ENCODE peak calls at places on chromosomes 2 and 18, in eight cellular contexts. M, Z, G, B, A, Q, W and O are unnamed samples.

GRCh38 chr2:110638976-110639695 is 38.7 kb downstream of the BUB1 start:
- DNase-seq in M (no peak), Z (no peak), G (no peak), B (no peak), A (no peak), Q (no peak), W (no peak), O (no peak)

GRCh38 chr2:46270384-46270783 is 26.8 kb upstream of the EPAS1 start:
- DNase-seq in M (no peak), Z (no peak), G (no peak), B (peak), A (no peak), Q (no peak), W (no peak), O (no peak)

GRCh38 chr2:65436169-65436824 is 3.9 kb upstream of the SPRED2 start:
- DNase-seq in M (peak), Z (peak), G (peak), B (peak), A (peak), Q (peak), W (peak), O (peak)

GRCh38 chr2:172094319-172095145 is 8.2 kb downstream of the DLX2 start:
- DNase-seq in M (peak), Z (no peak), G (peak), B (no peak), A (no peak), Q (peak), W (no peak), O (no peak)

GRCh38 chr2:152330235-152330866 is 4.6 kb upstream of the FMNL2 start:
- DNase-seq in M (no peak), Z (no peak), G (no peak), B (no peak), A (no peak), Q (no peak), W (no peak), O (no peak)

GRCh38 chr2:159128191-159128590 is 158.3 kb downstream of the WDSUB1 start:
- DNase-seq in M (no peak), Z (no peak), G (no peak), B (no peak), A (no peak), Q (no peak), W (no peak), O (no peak)

GRCh38 chr18:22254088-22254487 is 84.7 kb downstream of the GATA6 start:
- DNase-seq in M (no peak), Z (no peak), G (no peak), B (no peak), A (no peak), Q (no peak), W (no peak), O (no peak)

GRCh38 chr2:56185101-56185581 is 1.4 kb downstream of the CCDC85A start:
- DNase-seq in M (no peak), Z (peak), G (no peak), B (no peak), A (peak), Q (peak), W (no peak), O (peak)

GRCh38 chr2:149994057-149994728 is 406.6 kb upstream of the MMADHC start:
- DNase-seq in M (no peak), Z (no peak), G (peak), B (peak), A (no peak), Q (no peak), W (no peak), O (peak)

GRCh38 chr2:206158563-206159345 is 490 bp downstream of the NDUFS1 start:
- DNase-seq in M (no peak), Z (no peak), G (no peak), B (peak), A (no peak), Q (no peak), W (no peak), O (no peak)

GRCh38 chr2:45930396-45930792 is 278.9 kb downstream of the PRKCE start:
- DNase-seq in M (no peak), Z (no peak), G (no peak), B (peak), A (no peak), Q (no peak), W (no peak), O (no peak)

GRCh38 chr2:228522276-228522675 is 340.8 kb upstream of the SPHKAP start:
- DNase-seq in M (no peak), Z (no peak), G (no peak), B (peak), A (no peak), Q (no peak), W (no peak), O (no peak)

GRCh38 chr2:52936029-52936428 is 831.6 kb upstream of the CHAC2 start:
- DNase-seq in M (no peak), Z (no peak), G (no peak), B (peak), A (no peak), Q (no peak), W (no peak), O (no peak)

GRCh38 chr2:173898996-173899395 is 66.2 kb downstream of the SP3 start:
- DNase-seq in M (no peak), Z (no peak), G (no peak), B (no peak), A (no peak), Q (no peak), W (no peak), O (no peak)

GRCh38 chr2:133063792-133064191 is 393.8 kb upstream of the LYPD1 start:
- DNase-seq in M (peak), Z (peak), G (no peak), B (peak), A (no peak), Q (no peak), W (no peak), O (no peak)

GRCh38 chr2:172950565-172950964 is 125.1 kb upstream of the MAP3K20 start:
- DNase-seq in M (no peak), Z (no peak), G (no peak), B (no peak), A (no peak), Q (no peak), W (no peak), O (no peak)

GRCh38 chr18:8615397-8616025 is 6.3 kb downstream of the RAB12 start:
- DNase-seq in M (no peak), Z (peak), G (no peak), B (peak), A (peak), Q (peak), W (no peak), O (peak)

GRCh38 chr18:34707670-34708069 is 2.4 kb upstream of the DTNA start:
- DNase-seq in M (peak), Z (peak), G (peak), B (peak), A (peak), Q (peak), W (no peak), O (no peak)

GRCh38 chr2:27201675-27202074 is 10.2 kb upstream of the ATRAID start:
- DNase-seq in M (no peak), Z (no peak), G (peak), B (no peak), A (no peak), Q (no peak), W (no peak), O (no peak)

GRCh38 chr18:22194151-22194598 is 24.8 kb downstream of the GATA6 start:
- DNase-seq in M (peak), Z (peak), G (peak), B (no peak), A (no peak), Q (no peak), W (no peak), O (no peak)

GRCh38 chr2:2916621-2917020 is 461.0 kb downstream of the EIPR1 start:
- DNase-seq in M (no peak), Z (no peak), G (no peak), B (no peak), A (no peak), Q (no peak), W (no peak), O (no peak)

GRCh38 chr18:23938046-23938756 is 76.4 kb upstream of the TTC39C start:
- DNase-seq in M (no peak), Z (no peak), G (no peak), B (no peak), A (no peak), Q (no peak), W (no peak), O (no peak)

GRCh38 chr2:95121495-95122196 is at the start of gene MRPS5:
- DNase-seq in M (peak), Z (peak), G (peak), B (peak), A (peak), Q (peak), W (peak), O (peak)
- TF ChIP-seq POLR2A in M (peak), Z (peak), G (peak), B (peak), A (no peak), Q (peak), W (peak), O (peak)

DNA sequence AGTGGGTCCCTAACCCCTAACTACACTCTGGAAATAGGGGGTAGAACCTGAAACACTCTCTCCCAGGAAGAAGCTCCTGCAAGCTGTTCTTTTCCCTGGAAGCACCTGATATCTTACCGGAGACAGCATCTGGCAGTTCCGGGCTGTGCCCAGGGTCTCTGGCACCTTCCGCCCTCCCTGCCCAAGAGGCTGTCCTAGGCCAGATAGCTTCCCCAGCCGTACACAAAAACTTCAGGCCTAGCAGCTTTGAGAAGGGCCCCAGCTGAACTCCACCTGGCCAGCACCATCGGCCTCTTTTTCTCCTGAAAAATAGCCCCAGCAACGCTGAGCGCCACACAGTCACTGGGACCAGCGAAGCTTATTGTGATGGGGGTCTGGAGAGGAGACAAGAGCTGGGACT is 9.7 kb downstream of the OSR1 start:
- DNase-seq in M (peak), Z (no peak), G (no peak), B (no peak), A (peak), Q (no peak), W (no peak), O (no peak)
- H3K4me3 ChIP-seq in M (no peak), Z (no peak), G (peak), B (peak), A (peak), Q (peak), W (no peak), O (no peak)

GRCh38 chr2:223837290-223838061 is at the start of gene AP1S3:
- DNase-seq in M (peak), Z (peak), G (peak), B (peak), A (peak), Q (peak), W (no peak), O (peak)
- TF ChIP-seq POLR2A in M (no peak), Z (no peak), G (peak), B (no peak), A (no peak), Q (peak), W (no peak), O (peak)

GRCh38 chr2:215034154-215034553 is 104.3 kb downstream of the ABCA12 start:
- DNase-seq in M (no peak), Z (no peak), G (no peak), B (no peak), A (no peak), Q (no peak), W (no peak), O (no peak)

GRCh38 chr2:215031330-215031729 is 107.1 kb downstream of the ABCA12 start:
- DNase-seq in M (no peak), Z (no peak), G (no peak), B (no peak), A (no peak), Q (no peak), W (no peak), O (no peak)

GRCh38 chr2:215029936-215030335 is 108.5 kb downstream of the ABCA12 start:
- DNase-seq in M (no peak), Z (no peak), G (no peak), B (no peak), A (no peak), Q (no peak), W (no peak), O (no peak)

GRCh38 chr2:215028231-215028630 is 110.2 kb downstream of the ABCA12 start:
- DNase-seq in M (no peak), Z (no peak), G (no peak), B (peak), A (no peak), Q (no peak), W (no peak), O (no peak)

DNA sequence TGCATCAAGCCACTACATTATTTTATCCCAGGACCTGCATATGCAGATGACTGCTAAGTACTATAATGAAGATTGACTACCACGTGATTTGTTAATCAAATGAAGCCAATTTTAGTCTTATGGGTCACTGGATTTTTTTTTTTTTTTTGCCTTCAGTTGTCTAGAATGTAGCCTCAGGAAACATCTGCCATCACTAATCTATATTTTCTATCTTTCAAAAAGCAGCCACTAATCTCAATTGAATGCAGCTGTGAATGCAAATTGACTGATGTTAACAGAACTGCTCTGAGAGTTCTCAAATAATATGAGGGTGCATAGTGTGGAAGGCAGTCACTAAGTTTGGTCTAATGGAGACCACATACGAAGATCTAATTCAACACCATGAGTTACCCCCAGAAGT is 106.3 kb downstream of the ABCA12 start:
- DNase-seq in M (no peak), Z (no peak), G (no peak), B (no peak), A (no peak), Q (no peak), W (no peak), O (no peak)
- H3K4me3 ChIP-seq in M (no peak), Z (no peak), G (no peak), B (no peak), A (no peak), Q (no peak), W (no peak), O (no peak)

GRCh38 chr2:157877761-157878400 is 1.8 kb upstream of the ACVR1 start:
- DNase-seq in M (no peak), Z (no peak), G (no peak), B (no peak), A (no peak), Q (no peak), W (no peak), O (no peak)

GRCh38 chr2:157876771-157877108 is 610 bp upstream of the ACVR1 start:
- DNase-seq in M (no peak), Z (no peak), G (no peak), B (peak), A (no peak), Q (no peak), W (no peak), O (no peak)

GRCh38 chr2:157875720-157876065 is 437 bp downstream of the ACVR1 start:
- DNase-seq in M (peak), Z (peak), G (peak), B (no peak), A (peak), Q (peak), W (peak), O (peak)

GRCh38 chr2:157874997-157875719 is 972 bp downstream of the ACVR1 start:
- DNase-seq in M (peak), Z (peak), G (peak), B (peak), A (peak), Q (no peak), W (no peak), O (peak)

DNA sequence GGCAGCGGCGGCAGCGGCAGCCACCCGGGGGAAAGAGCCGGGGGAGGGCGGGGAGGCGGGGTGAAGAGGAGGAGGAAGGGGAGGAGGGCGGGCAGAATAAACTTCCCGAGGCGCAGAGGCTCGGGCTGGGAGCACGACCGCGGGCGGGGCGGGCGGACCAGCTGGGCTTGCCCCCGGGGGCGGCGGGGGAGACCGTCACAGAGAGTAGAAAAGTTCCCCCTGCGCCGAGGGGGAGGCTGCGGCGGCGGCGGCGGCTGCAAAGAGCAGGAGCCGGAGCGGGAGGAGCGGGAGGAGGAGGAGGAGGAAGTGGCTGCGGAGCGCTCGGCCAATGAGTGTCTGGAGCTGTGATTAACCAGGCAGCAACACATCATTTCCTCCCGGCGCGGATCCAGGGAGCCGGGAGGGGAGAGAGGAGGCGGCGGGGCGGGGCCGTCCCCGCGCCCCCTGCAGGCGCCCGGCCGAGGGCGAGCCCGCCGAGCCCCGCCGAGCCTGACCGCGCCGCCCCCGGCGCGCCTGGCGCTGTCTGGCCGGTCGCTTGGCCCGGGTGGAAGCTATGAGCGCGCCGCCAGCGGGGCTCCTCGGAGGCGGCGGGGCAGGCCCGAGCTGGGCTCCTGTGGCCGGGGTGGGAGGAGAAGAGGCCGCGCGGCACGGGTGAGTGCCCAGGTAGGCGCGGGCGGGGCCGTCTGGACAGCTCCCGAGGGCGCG is at the start of gene ACVR1:
- DNase-seq in M (peak), Z (peak), G (peak), B (peak), A (peak), Q (peak), W (peak), O (peak)
- TF ChIP-seq POLR2A in M (peak), Z (peak), G (peak), B (peak), A (no peak), Q (no peak), W (peak), O (peak)

GRCh38 chr2:101974663-101975062 is 17.1 kb upstream of the IL1R2 start:
- DNase-seq in M (peak), Z (no peak), G (no peak), B (no peak), A (no peak), Q (no peak), W (no peak), O (no peak)

GRCh38 chr2:101969723-101970122 is 22.0 kb upstream of the IL1R2 start:
- DNase-seq in M (no peak), Z (no peak), G (no peak), B (no peak), A (no peak), Q (no peak), W (no peak), O (no peak)

GRCh38 chr2:101972621-101973434 is 18.9 kb upstream of the IL1R2 start:
- DNase-seq in M (no peak), Z (no peak), G (no peak), B (peak), A (no peak), Q (no peak), W (no peak), O (no peak)

GRCh38 chr2:101970901-101971300 is 20.9 kb upstream of the IL1R2 start:
- DNase-seq in M (no peak), Z (no peak), G (no peak), B (no peak), A (no peak), Q (no peak), W (no peak), O (no peak)

DNA sequence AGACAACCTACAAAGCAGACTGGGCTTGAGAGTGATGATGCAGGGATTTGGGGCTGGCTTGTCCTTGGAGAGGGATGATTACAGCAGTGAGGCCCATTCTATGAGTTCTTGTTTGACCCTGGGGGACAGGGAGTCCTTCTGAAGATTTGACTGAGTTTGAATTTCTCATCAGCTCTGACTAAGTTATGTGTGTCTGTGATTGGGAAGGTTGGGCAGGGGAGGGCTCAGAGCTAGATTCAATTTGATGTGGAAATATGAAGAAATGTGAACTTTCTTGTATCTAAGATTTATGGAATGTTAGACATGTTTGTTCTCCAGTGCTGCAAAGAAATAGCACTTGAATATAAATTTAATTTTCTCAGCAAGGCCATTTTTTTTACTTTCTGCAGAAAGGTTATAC is 19.9 kb upstream of the IL1R2 start:
- DNase-seq in M (no peak), Z (no peak), G (no peak), B (no peak), A (no peak), Q (no peak), W (no peak), O (no peak)
- H3K4me3 ChIP-seq in M (no peak), Z (no peak), G (no peak), B (no peak), A (no peak), Q (no peak), W (no peak), O (no peak)

GRCh38 chr2:36380624-36381481 is 25.3 kb downstream of the CRIM1 start:
- DNase-seq in M (no peak), Z (peak), G (peak), B (no peak), A (no peak), Q (peak), W (no peak), O (no peak)
- TF ChIP-seq POLR2A in M (no peak), Z (no peak), G (no peak), B (no peak), A (no peak), Q (no peak), W (no peak), O (no peak)

DNA sequence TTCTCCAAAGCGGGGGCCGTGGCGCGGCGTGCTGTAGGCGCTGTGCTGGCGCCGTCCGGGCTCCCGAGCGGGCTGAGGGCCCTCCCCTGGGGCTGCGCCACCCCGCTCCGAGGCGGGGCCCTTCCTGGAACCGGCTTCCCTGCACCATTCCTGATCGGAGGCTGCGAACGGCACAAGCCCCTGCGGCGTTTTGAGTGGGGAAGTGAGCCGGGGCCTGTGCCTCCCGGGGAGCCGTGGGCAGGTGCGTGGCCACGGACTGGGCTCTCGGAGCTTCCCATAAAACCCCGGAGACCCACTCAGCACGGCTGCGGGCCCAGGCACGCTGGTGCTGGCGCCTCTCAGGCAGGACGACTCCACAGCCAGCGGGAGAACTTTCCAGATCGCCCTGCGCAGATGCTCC is 74.7 kb downstream of the PSMG2 start:
- DNase-seq in M (no peak), Z (no peak), G (no peak), B (no peak), A (no peak), Q (no peak), W (no peak), O (no peak)
- H3K4me3 ChIP-seq in M (no peak), Z (no peak), G (no peak), B (no peak), A (peak), Q (no peak), W (no peak), O (no peak)